ENCODE peak calls at places on chromosomes 12 and 14, in six cellular contexts. D is neural crest cell, K is ureter, Q is DMS79, B is RPMI7951, A is T-helper 22 cell. L is an unnamed sample.
A peak's percentile ranks its signal among the peaks of the same experiment; 100 is the strongest.

GRCh38 chr14:103122578-103123127 is 608 bp upstream of the TNFAIP2 start:
- DNase-seq in D (no peak), K (no peak), Q (peak; percentile 66), B (no peak), A (no peak), L (no peak)

GRCh38 chr12:13203028-13203922 is 6.7 kb downstream of the EMP1 start:
- DNase-seq in D (no peak), K (peak; percentile 53), Q (no peak), B (no peak), A (no peak), L (no peak)

GRCh38 chr12:112806721-112807120 is 15.2 kb downstream of the RPH3A start:
- DNase-seq in D (no peak), K (no peak), Q (no peak), B (no peak), A (no peak), L (no peak)

GRCh38 chr14:104107101-104107581 is 21.6 kb downstream of the ASPG start:
- DNase-seq in D (no peak), K (no peak), Q (no peak), B (no peak), A (no peak), L (no peak)

GRCh38 chr14:28057286-28058011 is 709.1 kb upstream of the FOXG1 start:
- DNase-seq in D (no peak), K (no peak), Q (peak; percentile 27), B (peak; percentile 1), A (no peak), L (no peak)

GRCh38 chr14:33352821-33353220 is 414.1 kb downstream of the NPAS3 start:
- DNase-seq in D (no peak), K (no peak), Q (no peak), B (no peak), A (no peak), L (no peak)

GRCh38 chr14:105317546-105317945 is 3.0 kb downstream of the PACS2 start:
- DNase-seq in D (no peak), K (no peak), Q (no peak), B (no peak), A (no peak), L (no peak)

GRCh38 chr12:65891987-65892481 is 67.8 kb downstream of the HMGA2 start:
- DNase-seq in D (no peak), K (peak; percentile 84), Q (no peak), B (peak; percentile 98), A (no peak), L (no peak)

GRCh38 chr14:25350802-25351201 is 300.9 kb upstream of the STXBP6 start:
- DNase-seq in D (no peak), K (no peak), Q (no peak), B (no peak), A (no peak), L (no peak)

GRCh38 chr12:13000935-13001724 is 1.1 kb upstream of the HEBP1 start:
- DNase-seq in D (peak; percentile 52), K (no peak), Q (no peak), B (peak; percentile 53), A (peak; percentile 17), L (peak; percentile 61)

GRCh38 chr14:54475911-54476310 is 12.9 kb downstream of the GMFB start:
- DNase-seq in D (no peak), K (no peak), Q (no peak), B (no peak), A (no peak), L (no peak)

GRCh38 chr12:124811633-124812032 is 52.0 kb downstream of the SCARB1 start:
- DNase-seq in D (no peak), K (no peak), Q (no peak), B (no peak), A (no peak), L (no peak)

GRCh38 chr14:21039059-21039422 is 3.1 kb upstream of the RNASE7 start:
- DNase-seq in D (no peak), K (peak; percentile 79), Q (no peak), B (peak; percentile 47), A (no peak), L (no peak)

GRCh38 chr14:85279407-85279806 is 250.5 kb upstream of the FLRT2 start:
- DNase-seq in D (no peak), K (no peak), Q (no peak), B (no peak), A (no peak), L (no peak)

GRCh38 chr14:56133547-56133946 is 15.3 kb downstream of the PELI2 start:
- DNase-seq in D (no peak), K (no peak), Q (peak; percentile 18), B (no peak), A (no peak), L (no peak)

GRCh38 chr14:45891417-45892080 is 638.5 kb upstream of the MIS18BP1 start:
- DNase-seq in D (peak; percentile 9), K (no peak), Q (peak; percentile 80), B (no peak), A (no peak), L (no peak)

GRCh38 chr14:75317148-75317547 is 38.5 kb downstream of the FOS start:
- DNase-seq in D (no peak), K (no peak), Q (no peak), B (no peak), A (no peak), L (no peak)

GRCh38 chr12:128551266-128552025 is 272.3 kb downstream of the SLC15A4 start:
- DNase-seq in D (no peak), K (no peak), Q (peak; percentile 91), B (no peak), A (no peak), L (no peak)

GRCh38 chr12:84463756-84464495 is 448.7 kb downstream of the SLC6A15 start:
- DNase-seq in D (no peak), K (no peak), Q (no peak), B (peak; percentile 10), A (no peak), L (no peak)

L was measured in D721Med.